ENCODE peak calls at places on chromosomes 16 and 17, in eight cellular contexts. T is HCT116, N is H1, R is GM12878, L is A549, I is K562, F is HepG2, Z is endothelial cell of umbilical vein. D is an unnamed sample.

GRCh38 chr17:55456307-55457240 is 34.9 kb upstream of the MMD start:
- DNase-seq in F (no peak), I (no peak), T (no peak), L (no peak), Z (no peak), R (no peak), N (no peak), D (no peak)

GRCh38 chr16:62035115-62036092 is 834 bp downstream of the CDH8 start:
- DNase-seq in Z (no peak), I (no peak), R (no peak), N (peak), F (no peak), L (no peak), T (no peak), D (no peak)

GRCh38 chr16:57764341-57765159 is 29.0 kb downstream of the KATNB1 start:
- DNase-seq in R (peak), Z (peak), N (peak), I (peak), F (peak), T (peak), L (peak), D (peak)

GRCh38 chr17:3385869-3386816 is at the start of gene OR3A2:
- DNase-seq in I (no peak), T (no peak), L (no peak), N (no peak), R (no peak), Z (no peak), F (no peak), D (no peak)

GRCh38 chr16:15907863-15908478 is 19.6 kb upstream of the CEP20 start:
- DNase-seq in R (peak), F (peak), T (peak), L (peak), I (peak), Z (peak), N (peak), D (peak)

GRCh38 chr16:73418746-73419145 is 370.8 kb upstream of the ZFHX3 start:
- DNase-seq in L (no peak), T (no peak), I (no peak), F (no peak), N (no peak), Z (no peak), R (no peak), D (no peak)

GRCh38 chr17:83107656-83108048 is 28.2 kb downstream of the METRNL start:
- DNase-seq in R (no peak), T (no peak), L (no peak), I (no peak), Z (no peak), F (no peak), N (no peak), D (no peak)

GRCh38 chr17:79779088-79779529 is 1.2 kb downstream of the CBX2 start:
- DNase-seq in F (no peak), N (no peak), L (no peak), I (peak), Z (no peak), R (no peak), T (no peak), D (peak)

GRCh38 chr17:49951362-49952080 is 17.5 kb upstream of the DLX4 start:
- DNase-seq in N (no peak), L (no peak), Z (peak), R (no peak), T (no peak), I (no peak), F (no peak), D (no peak)

GRCh38 chr16:49400611-49401010 is 27.0 kb downstream of the C16orf78 start:
- DNase-seq in I (no peak), Z (no peak), T (no peak), L (no peak), F (no peak), R (no peak), N (no peak), D (no peak)

GRCh38 chr16:82761858-82762257 is 135.1 kb downstream of the CDH13 start:
- DNase-seq in R (no peak), N (no peak), F (no peak), Z (peak), L (no peak), T (no peak), I (no peak), D (no peak)

GRCh38 chr17:63740464-63741181 is 976 bp downstream of the STRADA start:
- DNase-seq in F (no peak), I (no peak), T (no peak), Z (peak), L (no peak), N (no peak), R (no peak), D (no peak)

GRCh38 chr17:9968881-9969280 is 63.8 kb upstream of the RCVRN start:
- DNase-seq in N (no peak), R (no peak), L (no peak), T (no peak), I (no peak), F (no peak), Z (no peak), D (no peak)

GRCh38 chr17:66313995-66314659 is 11.7 kb downstream of the PRKCA start:
- DNase-seq in Z (no peak), I (no peak), T (no peak), R (no peak), F (no peak), N (no peak), L (no peak), D (no peak)

GRCh38 chr16:11783319-11784047 is 13.6 kb downstream of the ZC3H7A start:
- DNase-seq in I (peak), L (no peak), N (no peak), T (no peak), R (peak), F (no peak), Z (peak), D (no peak)

GRCh38 chr16:47392114-47392513 is 68.7 kb downstream of the ITFG1 start:
- DNase-seq in F (peak), T (peak), Z (no peak), R (peak), L (no peak), N (no peak), I (peak), D (peak)

GRCh38 chr17:8698142-8699050 is 46.2 kb downstream of the CCDC42 start:
- DNase-seq in Z (peak), N (no peak), R (no peak), L (no peak), I (peak), F (no peak), T (no peak), D (no peak)

GRCh38 chr17:17648762-17649161 is 32.5 kb upstream of the RAI1 start:
- DNase-seq in N (no peak), Z (no peak), F (no peak), R (no peak), I (no peak), T (no peak), L (no peak), D (no peak)

GRCh38 chr16:71357681-71358080 is 842 bp upstream of the CALB2 start:
- DNase-seq in L (no peak), I (no peak), T (no peak), R (no peak), N (no peak), F (no peak), Z (no peak), D (no peak)

GRCh38 chr16:25143898-25144297 is 32.4 kb downstream of the LCMT1 start:
- DNase-seq in F (no peak), L (peak), I (peak), N (no peak), Z (no peak), T (no peak), R (no peak), D (no peak)

GRCh38 chr17:62573480-62574117 is 53.9 kb upstream of the MRC2 start:
- DNase-seq in I (no peak), L (no peak), T (no peak), Z (peak), R (no peak), F (no peak), N (no peak), D (no peak)

GRCh38 chr17:73348018-73348823 is 36.4 kb upstream of the CDC42EP4 start:
- DNase-seq in F (no peak), R (no peak), I (no peak), T (no peak), Z (no peak), N (no peak), L (no peak), D (no peak)

GRCh38 chr16:60748366-60748765 is 1287.9 kb downstream of the CDH8 start:
- DNase-seq in F (no peak), T (no peak), I (no peak), R (no peak), L (no peak), Z (no peak), N (no peak), D (no peak)

GRCh38 chr17:28551421-28552186 is 820 bp downstream of the UNC119 start:
- DNase-seq in L (no peak), T (no peak), F (no peak), R (no peak), N (no peak), Z (peak), I (no peak), D (no peak)

GRCh38 chr16:10178079-10178478 is 4.1 kb downstream of the GRIN2A start:
- DNase-seq in T (no peak), Z (no peak), F (no peak), L (no peak), I (peak), N (no peak), R (no peak), D (no peak)

GRCh38 chr16:75262800-75263127 is 11.3 kb upstream of the BCAR1 start:
- DNase-seq in F (no peak), T (no peak), R (no peak), L (no peak), N (no peak), I (no peak), Z (no peak), D (no peak)

GRCh38 chr17:64126918-64127317 is 3.0 kb downstream of the ERN1 start:
- DNase-seq in R (no peak), F (no peak), I (no peak), L (no peak), Z (no peak), T (no peak), N (no peak), D (no peak)

GRCh38 chr17:66791337-66791736 is 43.6 kb upstream of the CACNG5 start:
- DNase-seq in R (no peak), I (no peak), N (no peak), F (no peak), L (no peak), T (no peak), Z (no peak), D (peak)

GRCh38 chr17:61821655-61822054 is 41.7 kb downstream of the BRIP1 start:
- DNase-seq in R (no peak), Z (no peak), F (no peak), N (no peak), I (no peak), L (no peak), T (no peak), D (no peak)

GRCh38 chr17:19652595-19652994 is 4.0 kb downstream of the ALDH3A2 start:
- DNase-seq in L (no peak), Z (no peak), T (no peak), F (no peak), R (no peak), I (no peak), N (no peak), D (no peak)
- TF ChIP-seq POLR2A in L (no peak), Z (no peak), T (no peak), F (no peak), R (no peak), I (no peak), N (no peak), D (no peak)

GRCh38 chr17:35244345-35245195 is 1.7 kb downstream of the SLFN5 start:
- DNase-seq in T (peak), R (no peak), Z (peak), F (peak), I (peak), N (no peak), L (peak), D (peak)
- H3K4me3 ChIP-seq in T (peak), R (peak), Z (no peak), F (no peak), I (no peak), N (peak), L (peak), D (peak)

GRCh38 chr17:42325026-42325425 is 36.7 kb downstream of the STAT5A start:
- DNase-seq in I (no peak), Z (peak), T (peak), L (peak), N (no peak), F (no peak), R (no peak), D (no peak)
- TF ChIP-seq MAX in I (no peak), Z (no peak), T (peak), L (peak), N (no peak), F (no peak), R (no peak), D (no peak)

GRCh38 chr16:84607061-84607460 is 10.8 kb downstream of the COTL1 start:
- DNase-seq in Z (no peak), T (no peak), I (no peak), R (no peak), N (no peak), F (no peak), L (no peak), D (no peak)

GRCh38 chr16:84605339-84605848 is 12.5 kb downstream of the COTL1 start:
- DNase-seq in R (no peak), F (no peak), Z (no peak), I (no peak), T (no peak), N (no peak), L (no peak), D (no peak)

GRCh38 chr16:84607694-84608093 is 10.2 kb downstream of the COTL1 start:
- DNase-seq in F (no peak), N (no peak), L (no peak), T (no peak), R (no peak), I (no peak), Z (no peak), D (peak)

GRCh38 chr16:84604477-84605013 is 13.3 kb downstream of the COTL1 start:
- DNase-seq in T (no peak), F (no peak), L (no peak), N (no peak), R (no peak), Z (no peak), I (no peak), D (no peak)

DNA sequence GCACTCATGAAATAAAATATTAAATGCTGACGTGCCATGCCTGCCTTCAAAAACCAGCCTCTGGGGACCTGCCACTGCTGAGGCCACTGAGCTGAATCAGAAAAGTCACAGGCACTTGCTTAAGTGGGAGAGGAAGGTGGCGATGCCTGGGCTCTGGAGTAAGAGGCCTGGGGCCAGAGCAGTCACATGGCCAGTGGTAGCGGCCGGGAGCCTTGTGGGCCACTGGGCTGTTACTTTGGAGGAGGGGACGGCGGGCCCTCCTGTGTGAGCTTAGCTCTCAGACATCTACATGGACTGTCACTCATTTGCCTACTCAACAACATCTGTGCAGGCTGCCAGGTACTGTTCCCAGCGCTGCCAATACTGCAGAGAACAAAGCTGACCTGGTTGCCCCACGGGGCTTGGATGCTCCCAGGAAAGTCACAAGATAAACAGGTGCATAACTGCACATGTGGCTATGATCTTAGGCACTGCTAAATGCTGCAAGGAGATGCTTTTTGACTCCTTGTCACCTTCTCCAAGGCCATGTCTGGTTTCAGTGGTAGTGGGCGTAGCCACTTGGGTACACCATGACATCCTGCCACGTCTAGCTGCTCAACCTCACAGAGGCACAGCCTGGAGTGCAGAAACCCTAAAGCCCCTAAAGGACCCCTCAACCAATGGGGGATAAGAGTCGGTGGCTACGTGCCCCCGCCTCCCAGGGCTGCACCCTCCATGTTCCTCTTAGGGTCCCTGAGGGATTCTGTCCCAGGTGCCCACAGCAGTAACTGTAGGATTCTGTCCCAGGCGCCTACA is 11.6 kb downstream of the COTL1 start:
- DNase-seq in L (no peak), T (no peak), I (no peak), N (no peak), F (no peak), Z (no peak), R (no peak), D (no peak)
- TF ChIP-seq POLR2A in L (no peak), T (no peak), I (no peak), N (no peak), F (no peak), Z (no peak), R (peak), D (no peak)

GRCh38 chr16:88415381-88416323 is 32.9 kb downstream of the ZNF469 start:
- DNase-seq in I (peak), Z (no peak), R (no peak), N (no peak), T (no peak), L (no peak), F (no peak), D (no peak)
- H3K4me3 ChIP-seq in I (no peak), Z (no peak), R (no peak), N (no peak), T (no peak), L (no peak), F (no peak), D (no peak)